ENCODE peak calls at places on chromosomes 4 and X, in nine cellular contexts. Y, E, T, H, B, G, K, D and M are unnamed samples.

GRCh38 chr4:25551608-25552007 is 104.0 kb upstream of the SLC34A2 start:
- DNase-seq in Y (no peak), E (no peak), T (no peak), H (no peak), B (peak), G (no peak), K (no peak), D (no peak), M (no peak)

GRCh38 chr4:101806914-101807313 is 16.4 kb downstream of the BANK1 start:
- DNase-seq in Y (no peak), E (no peak), T (no peak), H (no peak), B (no peak), G (peak), K (no peak), D (peak), M (no peak)

GRCh38 chrX:56233100-56233499 is 944 bp downstream of the KLF8 start:
- DNase-seq in Y (no peak), E (no peak), T (no peak), H (no peak), B (no peak), G (peak), K (no peak), D (no peak), M (no peak)

GRCh38 chrX:136147966-136148365 is 633 bp downstream of the FHL1 start:
- DNase-seq in Y (no peak), E (no peak), T (no peak), H (no peak), B (no peak), G (no peak), K (no peak), D (no peak), M (no peak)

GRCh38 chrX:153576239-153576870 is 22.6 kb downstream of the CCNQ start:
- DNase-seq in Y (no peak), E (no peak), T (no peak), H (no peak), B (no peak), G (no peak), K (no peak), D (no peak), M (no peak)

GRCh38 chr4:70586841-70587240 is 5.2 kb upstream of the AMBN start:
- DNase-seq in Y (no peak), E (no peak), T (no peak), H (no peak), B (no peak), G (no peak), K (no peak), D (no peak), M (no peak)

GRCh38 chrX:72100051-72100755 is 31.5 kb downstream of the RTL5 start:
- DNase-seq in Y (no peak), E (no peak), T (no peak), H (no peak), B (no peak), G (no peak), K (no peak), D (no peak), M (no peak)

GRCh38 chr4:7719354-7720174 is 220.1 kb downstream of the AFAP1 start:
- DNase-seq in Y (peak), E (no peak), T (peak), H (no peak), B (no peak), G (peak), K (peak), D (peak), M (peak)

GRCh38 chr4:139301821-139302611 is at the start of gene NDUFC1:
- DNase-seq in Y (peak), E (peak), T (no peak), H (peak), B (peak), G (peak), K (peak), D (no peak), M (peak)

GRCh38 chr4:148043990-148044645 is 312.2 kb downstream of the ARHGAP10 start:
- DNase-seq in Y (no peak), E (no peak), T (no peak), H (no peak), B (no peak), G (no peak), K (no peak), D (no peak), M (no peak)

GRCh38 chr4:141046255-141046654 is 87.0 kb downstream of the RNF150 start:
- DNase-seq in Y (no peak), E (no peak), T (no peak), H (peak), B (no peak), G (no peak), K (no peak), D (no peak), M (no peak)

GRCh38 chr4:2712261-2712842 is 43.8 kb downstream of the TNIP2 start:
- DNase-seq in Y (peak), E (no peak), T (no peak), H (no peak), B (no peak), G (peak), K (no peak), D (no peak), M (peak)

GRCh38 chr4:65007841-65008439 is 598.7 kb upstream of the TECRL start:
- DNase-seq in Y (peak), E (no peak), T (no peak), H (peak), B (no peak), G (peak), K (no peak), D (peak), M (no peak)

GRCh38 chr4:76275486-76276126 is 24.1 kb downstream of the FAM47E start:
- DNase-seq in Y (no peak), E (no peak), T (no peak), H (no peak), B (no peak), G (no peak), K (no peak), D (no peak), M (no peak)

GRCh38 chrX:13131511-13132137 is 87.2 kb upstream of the FAM9C start:
- DNase-seq in Y (no peak), E (no peak), T (no peak), H (no peak), B (no peak), G (no peak), K (no peak), D (no peak), M (no peak)